ENCODE peak calls at places on chromosome 17, in seven cellular contexts. Q, K, M, G, J, Z and O are unnamed samples.

GRCh38 chr17:50219939-50220465 is 18.6 kb upstream of the COL1A1 start:
- DNase-seq in Q (no peak), K (peak; percentile 17), M (no peak), G (no peak), J (no peak), Z (no peak), O (no peak)

GRCh38 chr17:81470270-81470943 is 42.2 kb downstream of the ACTG1 start:
- DNase-seq in Q (no peak), K (no peak), M (no peak), G (no peak), J (no peak), Z (no peak), O (no peak)

GRCh38 chr17:49327835-49328784 is 33.9 kb downstream of the ZNF652 start:
- DNase-seq in Q (no peak), K (no peak), M (no peak), G (no peak), J (no peak), Z (no peak), O (no peak)

GRCh38 chr17:42274812-42275526 is 1.2 kb downstream of the STAT5B start:
- DNase-seq in Q (no peak), K (no peak), M (no peak), G (no peak), J (no peak), Z (no peak), O (no peak)

GRCh38 chr17:67004191-67004590 is 39.7 kb downstream of the CACNG4 start:
- DNase-seq in Q (no peak), K (no peak), M (no peak), G (no peak), J (no peak), Z (no peak), O (no peak)

GRCh38 chr17:4706121-4706520 is 2.2 kb upstream of the PELP1 start:
- DNase-seq in Q (no peak), K (peak; percentile 77), M (no peak), G (no peak), J (no peak), Z (no peak), O (no peak)

GRCh38 chr17:50067996-50068395 is 12.1 kb downstream of the ITGA3 start:
- DNase-seq in Q (no peak), K (no peak), M (no peak), G (no peak), J (no peak), Z (no peak), O (no peak)

GRCh38 chr17:82978765-82979349 is 100.6 kb upstream of the METRNL start:
- DNase-seq in Q (no peak), K (no peak), M (no peak), G (no peak), J (peak; percentile 47), Z (no peak), O (no peak)

GRCh38 chr17:82072827-82073226 is 7.2 kb upstream of the DUS1L start:
- DNase-seq in Q (no peak), K (no peak), M (no peak), G (peak; percentile 8), J (no peak), Z (no peak), O (no peak)

GRCh38 chr17:55159251-55159650 is 105.5 kb upstream of the HLF start:
- DNase-seq in Q (no peak), K (no peak), M (no peak), G (no peak), J (no peak), Z (no peak), O (no peak)

GRCh38 chr17:57519199-57519598 is 225.9 kb downstream of the CCDC182 start:
- DNase-seq in Q (no peak), K (peak; percentile 96), M (no peak), G (no peak), J (no peak), Z (peak; percentile 22), O (no peak)

GRCh38 chr17:1041746-1042145 is 44.8 kb downstream of the TIMM22 start:
- DNase-seq in Q (no peak), K (no peak), M (no peak), G (peak; percentile 5), J (no peak), Z (no peak), O (no peak)

GRCh38 chr17:80138856-80139426 is 8.0 kb downstream of the EIF4A3 start:
- DNase-seq in Q (no peak), K (no peak), M (no peak), G (no peak), J (no peak), Z (no peak), O (no peak)

GRCh38 chr17:76432712-76433336 is 20.1 kb downstream of the UBE2O start:
- DNase-seq in Q (no peak), K (peak; percentile 40), M (no peak), G (no peak), J (no peak), Z (no peak), O (no peak)

GRCh38 chr17:13650096-13650675 is 48.5 kb upstream of the HS3ST3A1 start:
- DNase-seq in Q (no peak), K (no peak), M (no peak), G (no peak), J (no peak), Z (no peak), O (no peak)

GRCh38 chr17:81508639-81509047 is 4.0 kb downstream of the ACTG1 start:
- DNase-seq in Q (no peak), K (peak; percentile 72), M (no peak), G (no peak), J (no peak), Z (no peak), O (no peak)

GRCh38 chr17:81112461-81112860 is 52.8 kb upstream of the PVALEF start:
- DNase-seq in Q (no peak), K (no peak), M (no peak), G (no peak), J (no peak), Z (no peak), O (no peak)

GRCh38 chr17:31313982-31314787 is at the start of gene EVI2B:
- DNase-seq in Q (no peak), K (no peak), M (no peak), G (no peak), J (no peak), Z (no peak), O (no peak)

GRCh38 chr17:21470861-21471260 is 94.7 kb downstream of the KCNJ12 start:
- DNase-seq in Q (no peak), K (no peak), M (no peak), G (no peak), J (no peak), Z (no peak), O (no peak)

GRCh38 chr17:79124513-79125209 is 50.0 kb downstream of the ENGASE start:
- DNase-seq in Q (no peak), K (no peak), M (no peak), G (no peak), J (no peak), Z (no peak), O (no peak)

GRCh38 chr17:77427471-77427991 is 286.8 kb downstream of the SEC14L1 start:
- DNase-seq in Q (no peak), K (peak; percentile 77), M (no peak), G (peak; percentile 81), J (no peak), Z (peak; percentile 43), O (no peak)

GRCh38 chr17:14228903-14229302 is 7.8 kb downstream of the CDRT15 start:
- DNase-seq in Q (no peak), K (no peak), M (no peak), G (no peak), J (no peak), Z (no peak), O (no peak)

GRCh38 chr17:50848039-50848438 is 12.7 kb downstream of the WFIKKN2 start:
- DNase-seq in Q (no peak), K (no peak), M (no peak), G (no peak), J (no peak), Z (no peak), O (no peak)

GRCh38 chr17:76250141-76250540 is 9.8 kb upstream of the RNF157 start:
- DNase-seq in Q (no peak), K (no peak), M (no peak), G (no peak), J (no peak), Z (no peak), O (no peak)

GRCh38 chr17:29004081-29004692 is 1.6 kb downstream of the SEZ6 start:
- DNase-seq in Q (no peak), K (peak; percentile 40), M (no peak), G (no peak), J (no peak), Z (no peak), O (no peak)

GRCh38 chr17:75822119-75822799 is 21.9 kb downstream of the UNC13D start:
- DNase-seq in Q (peak; percentile 68), K (no peak), M (peak; percentile 56), G (no peak), J (peak; percentile 51), Z (peak; percentile 70), O (no peak)

GRCh38 chr17:27550974-27551505 is 79.9 kb upstream of the LGALS9 start:
- DNase-seq in Q (peak; percentile 57), K (no peak), M (no peak), G (no peak), J (no peak), Z (no peak), O (no peak)

GRCh38 chr17:58351710-58352017 is 337 bp downstream of the SUPT4H1 start:
- DNase-seq in Q (no peak), K (peak; percentile 19), M (no peak), G (no peak), J (no peak), Z (no peak), O (no peak)